ENCODE peak calls at places on chromosome 5, in nine cellular contexts. I is body of pancreas, T is GM23248, R is PC-3, C is Karpas-422, D is A549, U is transverse colon, X is left lung, V is right cardiac atrium. B is an unnamed sample. For H3K4me1, the result is how much of the 10 kb centered on the place peaks cover.

GRCh38 chr5:73441377-73441776 is 7.2 kb downstream of the FOXD1 start:
- DNase-seq in I (no peak), T (peak), R (no peak), C (no peak), D (no peak), U (no peak), X (no peak), V (no peak), B (no peak)

GRCh38 chr5:137560414-137560813 is 61.3 kb upstream of the SPOCK1 start:
- DNase-seq in I (no peak), T (peak), R (peak), C (no peak), D (no peak), U (no peak), X (no peak), V (no peak), B (no peak)

GRCh38 chr5:31657315-31657714 is 18.4 kb downstream of the PDZD2 start:
- DNase-seq in I (no peak), T (no peak), R (no peak), C (no peak), D (no peak), U (no peak), X (no peak), V (no peak), B (no peak)

GRCh38 chr5:172182291-172182690 is 5.7 kb downstream of the STK10 start:
- DNase-seq in I (no peak), T (no peak), R (no peak), C (no peak), D (no peak), U (no peak), X (no peak), V (no peak), B (no peak)

GRCh38 chr5:73448072-73448432 is 525 bp downstream of the FOXD1 start:
- DNase-seq in I (no peak), T (no peak), R (no peak), C (no peak), D (no peak), U (no peak), X (no peak), V (peak), B (peak)

GRCh38 chr5:120499876-120500275 is 35.8 kb downstream of the PRR16 start:
- DNase-seq in I (no peak), T (no peak), R (no peak), C (no peak), D (no peak), U (no peak), X (no peak), V (no peak), B (no peak)

GRCh38 chr5:143008809-143009521 is 238.8 kb downstream of the ARHGAP26 start:
- DNase-seq in I (no peak), T (peak), R (peak), C (peak), D (no peak), U (peak), X (peak), V (no peak), B (peak)

GRCh38 chr5:35319231-35320002 is 89.1 kb upstream of the PRLR start:
- DNase-seq in I (peak), T (peak), R (peak), C (peak), D (no peak), U (peak), X (peak), V (peak), B (no peak)

GRCh38 chr5:56632199-56632598 is 183.2 kb upstream of the MAP3K1 start:
- DNase-seq in I (no peak), T (no peak), R (no peak), C (no peak), D (no peak), U (no peak), X (no peak), V (no peak), B (no peak)

GRCh38 chr5:16866795-16867584 is 69.1 kb downstream of the MYO10 start:
- DNase-seq in I (peak), T (no peak), R (no peak), C (no peak), D (no peak), U (peak), X (no peak), V (no peak), B (peak)

GRCh38 chr5:6279607-6280006 is 98.7 kb downstream of the MED10 start:
- DNase-seq in I (no peak), T (no peak), R (no peak), C (no peak), D (no peak), U (no peak), X (no peak), V (no peak), B (no peak)

GRCh38 chr5:34611829-34612415 is 44.2 kb upstream of the RAI14 start:
- DNase-seq in I (no peak), T (no peak), R (no peak), C (no peak), D (no peak), U (no peak), X (no peak), V (no peak), B (no peak)

GRCh38 chr5:54217826-54218503 is 92.4 kb downstream of the ARL15 start:
- DNase-seq in I (peak), T (peak), R (peak), C (peak), D (peak), U (no peak), X (no peak), V (no peak), B (no peak)

GRCh38 chr5:147578228-147579024 is 68.6 kb upstream of the DPYSL3 start:
- DNase-seq in I (no peak), T (peak), R (peak), C (peak), D (peak), U (no peak), X (no peak), V (no peak), B (peak)

GRCh38 chr5:74378464-74378863 is 262.1 kb downstream of the ENC1 start:
- DNase-seq in I (no peak), T (peak), R (no peak), C (no peak), D (no peak), U (no peak), X (no peak), V (no peak), B (no peak)

GRCh38 chr5:93174930-93175329 is 406.1 kb downstream of the NR2F1-AS1 start:
- DNase-seq in I (no peak), T (no peak), R (no peak), C (no peak), D (no peak), U (no peak), X (no peak), V (no peak), B (no peak)

GRCh38 chr5:157860898-157861894 is 2.3 kb upstream of the CLINT1 start:
- DNase-seq in I (no peak), T (no peak), R (no peak), C (peak), D (no peak), U (peak), X (no peak), V (no peak), B (no peak)

GRCh38 chr5:147675168-147675567 is 107.4 kb downstream of the JAKMIP2 start:
- DNase-seq in I (no peak), T (no peak), R (peak), C (peak), D (no peak), U (no peak), X (no peak), V (no peak), B (no peak)

GRCh38 chr5:154546719-154547118 is 68.7 kb upstream of the HAND1 start:
- DNase-seq in I (no peak), T (no peak), R (no peak), C (no peak), D (no peak), U (no peak), X (no peak), V (no peak), B (no peak)

GRCh38 chr5:80109549-80110478 is 74.7 kb downstream of the THBS4 start:
- DNase-seq in I (no peak), T (no peak), R (no peak), C (no peak), D (no peak), U (peak), X (no peak), V (peak), B (no peak)

GRCh38 chr5:2184563-2185540 is 302.1 kb upstream of the IRX4 start:
- DNase-seq in I (no peak), T (no peak), R (no peak), C (no peak), D (no peak), U (no peak), X (no peak), V (no peak), B (peak)

GRCh38 chr5:143066556-143067281 is 296.5 kb downstream of the ARHGAP26 start:
- DNase-seq in I (no peak), T (peak), R (no peak), C (peak), D (no peak), U (peak), X (no peak), V (no peak), B (no peak)

GRCh38 chr5:142977363-142978051 is 207.3 kb downstream of the ARHGAP26 start:
- DNase-seq in I (no peak), T (peak), R (peak), C (no peak), D (no peak), U (no peak), X (no peak), V (peak), B (peak)

GRCh38 chr5:82684153-82684552 is 393.0 kb downstream of the TMEM167A start:
- DNase-seq in I (no peak), T (no peak), R (no peak), C (no peak), D (no peak), U (no peak), X (no peak), V (peak), B (no peak)

GRCh38 chr5:122790354-122791123 is 15.7 kb downstream of the SNX2 start:
- DNase-seq in I (no peak), T (no peak), R (no peak), C (no peak), D (no peak), U (no peak), X (no peak), V (no peak), B (no peak)

GRCh38 chr5:165076686-165077085 is 1571.3 kb downstream of the MAT2B start:
- DNase-seq in I (no peak), T (no peak), R (no peak), C (no peak), D (no peak), U (no peak), X (no peak), V (no peak), B (no peak)

GRCh38 chr5:37776826-37777225 is 63.0 kb downstream of the GDNF start:
- DNase-seq in I (no peak), T (peak), R (no peak), C (no peak), D (no peak), U (peak), X (no peak), V (peak), B (peak)

GRCh38 chr5:91143840-91144239 is 239.3 kb downstream of the ARRDC3 start:
- DNase-seq in I (no peak), T (no peak), R (no peak), C (no peak), D (no peak), U (no peak), X (no peak), V (no peak), B (no peak)

GRCh38 chr5:19739691-19740090 is 248.3 kb downstream of the CDH18 start:
- DNase-seq in I (no peak), T (no peak), R (peak), C (no peak), D (no peak), U (no peak), X (no peak), V (no peak), B (no peak)

GRCh38 chr5:59189482-59189881 is 606.6 kb downstream of the RAB3C start:
- DNase-seq in I (no peak), T (no peak), R (no peak), C (no peak), D (no peak), U (no peak), X (no peak), V (peak), B (no peak)

GRCh38 chr5:172420215-172420934 is 34.0 kb downstream of the SH3PXD2B start:
- DNase-seq in I (peak), T (peak), R (peak), C (peak), D (peak), U (peak), X (peak), V (peak), B (no peak)

GRCh38 chr5:143400541-143401252 is 2.8 kb downstream of the NR3C1 start:
- DNase-seq in I (no peak), T (peak), R (no peak), C (peak), D (no peak), U (no peak), X (no peak), V (peak), B (peak)

GRCh38 chr5:68193481-68194036 is 22.0 kb upstream of the PIK3R1 start:
- DNase-seq in I (no peak), T (no peak), R (no peak), C (no peak), D (no peak), U (no peak), X (no peak), V (no peak), B (no peak)

GRCh38 chr5:180598316-180598701 is 7.0 kb upstream of the SCGB3A1 start:
- DNase-seq in I (no peak), T (no peak), R (no peak), C (no peak), D (no peak), U (no peak), X (no peak), V (no peak), B (no peak)

GRCh38 chr5:61408476-61409168 is 76.6 kb downstream of the ZSWIM6 start:
- DNase-seq in I (peak), T (peak), R (peak), C (peak), D (peak), U (peak), X (peak), V (peak), B (peak)

GRCh38 chr5:157253547-157253946 is 12.4 kb upstream of the CYFIP2 start:
- DNase-seq in I (peak), T (peak), R (peak), C (peak), D (peak), U (peak), X (no peak), V (peak), B (peak)

GRCh38 chr5:95839658-95840057 is 17.1 kb upstream of the GLRX start:
- DNase-seq in I (no peak), T (no peak), R (no peak), C (no peak), D (no peak), U (no peak), X (no peak), V (no peak), B (no peak)
- H3K4me1 ChIP-seq in I (under half), T (under half), R (under half), C (under half), D (half or more), U (under half), X (half or more), V (under half), B (under half)

DNA sequence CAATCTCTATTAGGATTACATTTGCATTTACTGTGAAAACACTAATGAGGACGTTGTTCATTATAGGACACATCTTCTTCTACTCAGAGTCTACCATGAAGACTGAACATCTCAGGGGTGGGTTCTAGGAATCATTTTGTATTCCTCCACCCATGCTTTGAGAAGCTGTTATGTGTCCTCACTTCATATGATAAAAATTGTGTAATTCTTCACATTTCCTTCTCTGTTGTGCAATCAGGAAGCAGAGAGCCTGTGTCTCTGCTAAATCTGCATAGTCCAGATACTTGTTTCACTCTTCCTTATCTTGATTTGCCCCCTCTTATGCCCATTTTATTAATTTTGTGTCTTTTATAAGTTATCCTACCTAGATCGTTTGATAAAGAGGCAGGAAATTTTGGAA is 97.8 kb upstream of the IQGAP2 start:
- DNase-seq in I (no peak), T (peak), R (no peak), C (no peak), D (no peak), U (no peak), X (no peak), V (no peak), B (no peak)
- H3K27ac ChIP-seq in I (no peak), T (no peak), R (no peak), C (no peak), D (no peak), U (no peak), X (no peak), V (no peak), B (no peak)

DNA sequence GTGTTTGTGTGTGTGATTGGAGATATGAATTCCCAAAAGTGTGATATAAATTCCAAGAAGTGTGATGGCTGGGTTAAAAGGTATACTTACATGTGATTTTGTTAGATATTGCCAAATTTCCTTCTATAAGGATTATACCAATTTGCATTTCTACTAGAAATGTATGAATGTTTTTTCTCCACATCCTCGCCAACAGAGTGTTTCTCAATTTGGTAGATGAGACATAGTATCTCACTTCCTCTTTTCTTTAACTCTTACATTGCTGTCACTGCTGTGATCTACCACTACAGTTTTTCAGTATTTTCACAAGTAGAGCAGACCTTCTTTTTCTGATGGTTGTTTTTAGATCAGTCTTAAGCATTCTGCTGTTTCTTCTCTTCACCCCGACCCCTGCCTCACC is 111.3 kb downstream of the FER start:
- DNase-seq in I (no peak), T (peak), R (peak), C (peak), D (no peak), U (no peak), X (no peak), V (no peak), B (no peak)
- H3K4me3 ChIP-seq in I (no peak), T (no peak), R (no peak), C (no peak), D (no peak), U (no peak), X (no peak), V (no peak), B (no peak)

GRCh38 chr5:14184082-14184481 is 40.9 kb downstream of the TRIO start:
- DNase-seq in I (no peak), T (no peak), R (no peak), C (no peak), D (no peak), U (no peak), X (no peak), V (no peak), B (no peak)
- H3K4me1 ChIP-seq in I (under half), T (half or more), R (half or more), C (under half), D (half or more), U (half or more), X (half or more), V (under half), B (half or more)

GRCh38 chr5:96297290-96297689 is 135.8 kb downstream of the PCSK1 start:
- DNase-seq in I (no peak), T (peak), R (no peak), C (no peak), D (no peak), U (no peak), X (no peak), V (no peak), B (no peak)

GRCh38 chr5:96300986-96301385 is 132.1 kb downstream of the PCSK1 start:
- DNase-seq in I (no peak), T (no peak), R (no peak), C (no peak), D (no peak), U (no peak), X (no peak), V (no peak), B (no peak)

GRCh38 chr5:96294887-96295209 is 138.2 kb downstream of the PCSK1 start:
- DNase-seq in I (no peak), T (no peak), R (no peak), C (no peak), D (no peak), U (no peak), X (no peak), V (no peak), B (no peak)

GRCh38 chr5:96293966-96294886 is 138.8 kb downstream of the PCSK1 start:
- DNase-seq in I (no peak), T (peak), R (peak), C (no peak), D (no peak), U (no peak), X (no peak), V (no peak), B (no peak)

GRCh38 chr5:96297867-96298266 is 135.2 kb downstream of the PCSK1 start:
- DNase-seq in I (no peak), T (peak), R (no peak), C (no peak), D (no peak), U (no peak), X (no peak), V (no peak), B (no peak)
- H3K27ac ChIP-seq in I (no peak), T (peak), R (no peak), C (no peak), D (peak), U (no peak), X (peak), V (no peak), B (no peak)

GRCh38 chr5:111535879-111536549 is 23.7 kb upstream of the STARD4 start:
- DNase-seq in I (no peak), T (no peak), R (no peak), C (no peak), D (no peak), U (no peak), X (no peak), V (no peak), B (no peak)

GRCh38 chr5:111532873-111533272 is 20.5 kb upstream of the STARD4 start:
- DNase-seq in I (no peak), T (peak), R (no peak), C (no peak), D (no peak), U (no peak), X (no peak), V (no peak), B (no peak)

DNA sequence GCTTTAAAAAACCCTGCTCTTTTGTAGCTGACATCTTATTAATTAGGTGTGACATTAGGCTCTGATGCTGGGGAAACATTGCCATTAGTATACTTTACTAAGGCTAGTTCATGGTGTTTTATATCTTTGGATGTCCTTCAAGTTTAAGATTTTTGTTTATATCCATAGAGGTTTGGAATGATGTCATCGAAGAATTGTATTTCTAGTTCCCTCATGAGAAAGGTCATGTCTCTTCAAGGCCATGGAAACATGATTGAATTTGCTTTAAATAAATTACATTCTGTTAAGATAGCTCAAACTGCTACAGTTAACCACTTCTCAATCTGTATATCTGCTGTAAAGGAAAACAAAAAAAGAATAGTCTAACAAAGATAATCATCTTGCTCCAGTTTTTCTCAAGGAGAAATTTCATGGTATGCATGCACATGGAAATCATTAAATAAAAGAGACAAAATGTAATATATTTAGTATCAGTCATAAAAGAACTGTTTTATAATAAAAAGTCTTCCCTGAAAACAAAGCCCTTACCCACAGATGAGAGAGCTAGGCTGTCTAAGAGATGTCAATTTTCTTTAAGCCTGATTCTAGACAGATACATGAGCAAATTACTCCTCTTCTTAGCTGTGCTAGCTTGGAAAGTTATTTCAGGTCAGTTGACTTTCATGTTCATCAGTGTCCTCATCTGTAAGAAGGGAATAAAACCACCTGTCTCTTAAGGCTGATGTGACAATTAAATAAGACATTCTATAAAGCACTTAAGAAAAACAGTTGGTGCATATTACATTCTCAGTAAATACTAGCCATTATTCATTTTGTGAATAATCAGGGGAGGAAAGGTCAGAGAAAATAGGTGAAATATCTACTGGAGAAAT is 25.1 kb upstream of the STARD4 start:
- DNase-seq in I (no peak), T (no peak), R (no peak), C (no peak), D (no peak), U (no peak), X (no peak), V (no peak), B (no peak)
- H3K4me3 ChIP-seq in I (no peak), T (no peak), R (no peak), C (no peak), D (no peak), U (no peak), X (no peak), V (no peak), B (no peak)

B was measured in SJSA1.